ENCODE peak calls at places on chromosomes 7 and 10, in seven cellular contexts. T is activated CD8-positive, alpha-beta T cell treated with anti-CD3 and anti-CD28 coated beads, Interleukin-2, amount 10 ng/mL, durations not matched to agents 7 days and 5 days; H is stimulated activated CD8-positive, alpha-beta memory T cell treated with anti-CD3 and anti-CD28 coated beads, Interleukin-4, amount 100 ng/mL, for 1 hour; X is GM04504; L is NCI-H2171; B is iPS-NIHi11; S is anterior cingulate cortex. C is an unnamed sample.

GRCh38 chr7:140003913-140004382 is 58.8 kb downstream of the PARP12 start:
- DNase-seq in S (no peak), T (peak), H (peak), L (no peak), X (peak), B (peak), C (no peak)

GRCh38 chr10:53072144-53072543 is 299.6 kb upstream of the MBL2 start:
- DNase-seq in H (no peak), S (no peak), B (no peak), L (no peak), X (no peak), T (no peak), C (no peak)

GRCh38 chr10:11504566-11505285 is 106.7 kb downstream of the USP6NL start:
- DNase-seq in S (no peak), X (no peak), H (no peak), T (no peak), L (no peak), B (no peak), C (no peak)

GRCh38 chr7:41027428-41028115 is 675.3 kb downstream of the INHBA start:
- DNase-seq in L (no peak), T (no peak), X (peak), H (no peak), B (no peak), S (no peak), C (no peak)

GRCh38 chr10:6275022-6275997 is 72.6 kb downstream of the PFKFB3 start:
- DNase-seq in T (peak), X (peak), B (peak), S (peak), L (peak), H (peak), C (peak)

GRCh38 chr10:102473445-102474331 is 22.3 kb upstream of the C10orf95 start:
- DNase-seq in X (no peak), T (peak), L (no peak), S (no peak), H (no peak), B (no peak), C (no peak)

GRCh38 chr10:103493911-103494877 is 689 bp downstream of the NEURL1 start:
- DNase-seq in L (peak), S (no peak), X (no peak), T (peak), B (peak), H (no peak), C (peak)

GRCh38 chr7:111752022-111752582 is 189.8 kb upstream of the IMMP2L start:
- DNase-seq in H (peak), T (peak), X (no peak), L (no peak), S (peak), B (peak), C (peak)

GRCh38 chr10:122990278-122990677 is 10.1 kb downstream of the PSTK start:
- DNase-seq in X (no peak), B (no peak), L (no peak), S (no peak), H (no peak), T (no peak), C (no peak)

GRCh38 chr10:33325929-33326328 is 8.5 kb downstream of the NRP1 start:
- DNase-seq in H (no peak), S (no peak), B (no peak), L (no peak), T (no peak), X (no peak), C (no peak)

GRCh38 chr10:132891313-132891712 is 51.1 kb downstream of the CFAP46 start:
- DNase-seq in X (no peak), L (no peak), H (no peak), T (no peak), B (no peak), S (no peak), C (no peak)

GRCh38 chr7:46871516-46871915 is 710.4 kb downstream of the TNS3 start:
- DNase-seq in X (no peak), L (no peak), B (no peak), S (no peak), H (no peak), T (no peak), C (no peak)

C was measured in activated CD4-positive, CD25-positive, alpha-beta regulatory T cell treated with anti-CD3 and anti-CD28 coated beads, Interleukin-2, amount 50 U/mL, for 72 hours.